ENCODE peak calls at places on chromosomes 5 and 9, in ten cellular contexts. One of them, this sample, is unnamed.
A peak's percentile ranks its signal among the peaks of the same experiment; 100 is the strongest.

GRCh38 chr5:29811914-29812679 is 1381.4 kb upstream of the CDH6 start:
- DNase-seq in NB4: peak; percentile 7
- DNase-seq in astrocyte: no peak
- DNase-seq in lung: no peak
- DNase-seq in epithelial cell of esophagus: no peak
- DNase-seq in heart right ventricle: no peak
- DNase-seq in pancreas: no peak
- DNase-seq in mammary epithelial cell: no peak
- DNase-seq in psoas muscle: no peak
- DNase-seq in HFF-Myc: no peak
- DNase-seq in this sample: no peak

GRCh38 chr5:79436821-79437220 is 77.1 kb downstream of the HOMER1 start:
- DNase-seq in NB4: no peak
- DNase-seq in astrocyte: peak; percentile 44
- DNase-seq in lung: no peak
- DNase-seq in epithelial cell of esophagus: peak; percentile 12
- DNase-seq in heart right ventricle: no peak
- DNase-seq in pancreas: no peak
- DNase-seq in mammary epithelial cell: peak; percentile 2
- DNase-seq in psoas muscle: no peak
- DNase-seq in HFF-Myc: no peak
- DNase-seq in this sample: no peak

GRCh38 chr9:129141066-129142041 is 30.1 kb downstream of the PTPA start:
- DNase-seq in NB4: peak; percentile 88
- DNase-seq in astrocyte: peak; percentile 96
- DNase-seq in lung: peak; percentile 52
- DNase-seq in epithelial cell of esophagus: peak; percentile 55
- DNase-seq in heart right ventricle: peak; percentile 94
- DNase-seq in pancreas: peak; percentile 47
- DNase-seq in mammary epithelial cell: peak; percentile 69
- DNase-seq in psoas muscle: peak; percentile 44
- DNase-seq in HFF-Myc: no peak
- DNase-seq in this sample: peak; percentile 60

GRCh38 chr5:10735569-10736255 is 25.3 kb downstream of the DAP start:
- DNase-seq in NB4: peak; percentile 61
- DNase-seq in astrocyte: no peak
- DNase-seq in lung: no peak
- DNase-seq in epithelial cell of esophagus: no peak
- DNase-seq in heart right ventricle: no peak
- DNase-seq in pancreas: no peak
- DNase-seq in mammary epithelial cell: no peak
- DNase-seq in psoas muscle: no peak
- DNase-seq in HFF-Myc: no peak
- DNase-seq in this sample: no peak

GRCh38 chr5:131423056-131423455 is 159.2 kb downstream of the CDC42SE2 start:
- DNase-seq in NB4: peak; percentile 44
- DNase-seq in astrocyte: peak; percentile 6
- DNase-seq in lung: no peak
- DNase-seq in epithelial cell of esophagus: no peak
- DNase-seq in heart right ventricle: no peak
- DNase-seq in pancreas: no peak
- DNase-seq in mammary epithelial cell: no peak
- DNase-seq in psoas muscle: no peak
- DNase-seq in HFF-Myc: no peak
- DNase-seq in this sample: no peak

GRCh38 chr9:69376651-69377050 is 51.6 kb downstream of the ENTREP1 start:
- DNase-seq in NB4: no peak
- DNase-seq in astrocyte: peak; percentile 94
- DNase-seq in lung: peak; percentile 79
- DNase-seq in epithelial cell of esophagus: peak; percentile 75
- DNase-seq in heart right ventricle: no peak
- DNase-seq in pancreas: no peak
- DNase-seq in mammary epithelial cell: peak; percentile 83
- DNase-seq in psoas muscle: no peak
- DNase-seq in HFF-Myc: peak; percentile 65
- DNase-seq in this sample: peak; percentile 71

GRCh38 chr5:72042097-72042496 is 65.2 kb upstream of the MAP1B start:
- DNase-seq in NB4: no peak
- DNase-seq in astrocyte: no peak
- DNase-seq in lung: no peak
- DNase-seq in epithelial cell of esophagus: no peak
- DNase-seq in heart right ventricle: no peak
- DNase-seq in pancreas: no peak
- DNase-seq in mammary epithelial cell: no peak
- DNase-seq in psoas muscle: no peak
- DNase-seq in HFF-Myc: no peak
- DNase-seq in this sample: no peak

GRCh38 chr9:105445203-105445881 is 2.5 kb upstream of the FSD1L start:
- DNase-seq in NB4: no peak
- DNase-seq in astrocyte: peak; percentile 45
- DNase-seq in lung: no peak
- DNase-seq in epithelial cell of esophagus: no peak
- DNase-seq in heart right ventricle: peak; percentile 24
- DNase-seq in pancreas: no peak
- DNase-seq in mammary epithelial cell: no peak
- DNase-seq in psoas muscle: peak; percentile 65
- DNase-seq in HFF-Myc: no peak
- DNase-seq in this sample: peak; percentile 62

GRCh38 chr5:56270058-56270457 is 36.9 kb upstream of the ANKRD55 start:
- DNase-seq in NB4: peak; percentile 45
- DNase-seq in astrocyte: no peak
- DNase-seq in lung: no peak
- DNase-seq in epithelial cell of esophagus: no peak
- DNase-seq in heart right ventricle: no peak
- DNase-seq in pancreas: no peak
- DNase-seq in mammary epithelial cell: peak; percentile 35
- DNase-seq in psoas muscle: no peak
- DNase-seq in HFF-Myc: no peak
- DNase-seq in this sample: no peak

GRCh38 chr5:127564002-127564769 is 46.7 kb downstream of the PRRC1 start:
- DNase-seq in NB4: peak; percentile 81
- DNase-seq in astrocyte: peak; percentile 30
- DNase-seq in lung: peak; percentile 39
- DNase-seq in epithelial cell of esophagus: peak; percentile 75
- DNase-seq in heart right ventricle: peak; percentile 47
- DNase-seq in pancreas: peak; percentile 21
- DNase-seq in mammary epithelial cell: peak; percentile 44
- DNase-seq in psoas muscle: no peak
- DNase-seq in HFF-Myc: peak; percentile 40
- DNase-seq in this sample: no peak

GRCh38 chr9:126788046-126788445 is 16.8 kb upstream of the ZBTB43 start:
- DNase-seq in NB4: no peak
- DNase-seq in astrocyte: no peak
- DNase-seq in lung: no peak
- DNase-seq in epithelial cell of esophagus: no peak
- DNase-seq in heart right ventricle: no peak
- DNase-seq in pancreas: no peak
- DNase-seq in mammary epithelial cell: no peak
- DNase-seq in psoas muscle: no peak
- DNase-seq in HFF-Myc: no peak
- DNase-seq in this sample: no peak

GRCh38 chr5:179140293-179140692 is 80.1 kb downstream of the ZNF354C start:
- DNase-seq in NB4: no peak
- DNase-seq in astrocyte: no peak
- DNase-seq in lung: no peak
- DNase-seq in epithelial cell of esophagus: no peak
- DNase-seq in heart right ventricle: no peak
- DNase-seq in pancreas: no peak
- DNase-seq in mammary epithelial cell: no peak
- DNase-seq in psoas muscle: no peak
- DNase-seq in HFF-Myc: no peak
- DNase-seq in this sample: no peak

GRCh38 chr5:179146277-179146676 is 86.1 kb downstream of the ZNF354C start:
- DNase-seq in NB4: no peak
- DNase-seq in astrocyte: no peak
- DNase-seq in lung: no peak
- DNase-seq in epithelial cell of esophagus: no peak
- DNase-seq in heart right ventricle: no peak
- DNase-seq in pancreas: no peak
- DNase-seq in mammary epithelial cell: no peak
- DNase-seq in psoas muscle: no peak
- DNase-seq in HFF-Myc: no peak
- DNase-seq in this sample: peak; percentile 9

GRCh38 chr5:179141867-179142266 is 81.7 kb downstream of the ZNF354C start:
- DNase-seq in NB4: no peak
- DNase-seq in astrocyte: no peak
- DNase-seq in lung: no peak
- DNase-seq in epithelial cell of esophagus: no peak
- DNase-seq in heart right ventricle: no peak
- DNase-seq in pancreas: no peak
- DNase-seq in mammary epithelial cell: no peak
- DNase-seq in psoas muscle: no peak
- DNase-seq in HFF-Myc: no peak
- DNase-seq in this sample: no peak

GRCh38 chr5:179142434-179143198 is 82.4 kb downstream of the ZNF354C start:
- DNase-seq in NB4: no peak
- DNase-seq in astrocyte: peak; percentile 73
- DNase-seq in lung: no peak
- DNase-seq in epithelial cell of esophagus: peak; percentile 8
- DNase-seq in heart right ventricle: no peak
- DNase-seq in pancreas: no peak
- DNase-seq in mammary epithelial cell: no peak
- DNase-seq in psoas muscle: no peak
- DNase-seq in HFF-Myc: peak; percentile 27
- DNase-seq in this sample: no peak

GRCh38 chr5:179143446-179143845 is 83.3 kb downstream of the ZNF354C start:
- DNase-seq in NB4: peak; percentile 35
- DNase-seq in astrocyte: peak; percentile 16
- DNase-seq in lung: no peak
- DNase-seq in epithelial cell of esophagus: no peak
- DNase-seq in heart right ventricle: no peak
- DNase-seq in pancreas: no peak
- DNase-seq in mammary epithelial cell: no peak
- DNase-seq in psoas muscle: no peak
- DNase-seq in HFF-Myc: no peak
- DNase-seq in this sample: no peak
- TF ChIP-seq CTCF in NB4: no peak
- TF ChIP-seq CTCF in astrocyte: no peak
- TF ChIP-seq CTCF in lung: no peak
- TF ChIP-seq CTCF in epithelial cell of esophagus: no peak
- TF ChIP-seq CTCF in heart right ventricle: no peak
- TF ChIP-seq CTCF in pancreas: no peak
- TF ChIP-seq CTCF in mammary epithelial cell: no peak
- TF ChIP-seq CTCF in psoas muscle: no peak
- TF ChIP-seq CTCF in HFF-Myc: peak; percentile 28
- TF ChIP-seq CTCF in this sample: peak; percentile 8

GRCh38 chr9:124062172-124062571 is 50.6 kb downstream of the LHX2 start:
- DNase-seq in NB4: peak; percentile 28
- DNase-seq in astrocyte: no peak
- DNase-seq in lung: no peak
- DNase-seq in epithelial cell of esophagus: no peak
- DNase-seq in heart right ventricle: no peak
- DNase-seq in pancreas: no peak
- DNase-seq in mammary epithelial cell: no peak
- DNase-seq in psoas muscle: no peak
- DNase-seq in HFF-Myc: no peak
- DNase-seq in this sample: no peak
- TF ChIP-seq CTCF in NB4: peak; percentile 50
- TF ChIP-seq CTCF in astrocyte: no peak
- TF ChIP-seq CTCF in lung: no peak
- TF ChIP-seq CTCF in epithelial cell of esophagus: no peak
- TF ChIP-seq CTCF in heart right ventricle: no peak
- TF ChIP-seq CTCF in pancreas: no peak
- TF ChIP-seq CTCF in mammary epithelial cell: peak; percentile 20
- TF ChIP-seq CTCF in psoas muscle: no peak
- TF ChIP-seq CTCF in HFF-Myc: peak; percentile 53
- TF ChIP-seq CTCF in this sample: no peak

GRCh38 chr9:134638503-134639090 is 3.0 kb upstream of the COL5A1 start:
- DNase-seq in NB4: no peak
- DNase-seq in astrocyte: no peak
- DNase-seq in lung: no peak
- DNase-seq in epithelial cell of esophagus: no peak
- DNase-seq in heart right ventricle: no peak
- DNase-seq in pancreas: no peak
- DNase-seq in mammary epithelial cell: no peak
- DNase-seq in psoas muscle: peak; percentile 4
- DNase-seq in HFF-Myc: no peak
- DNase-seq in this sample: no peak

GRCh38 chr9:134635431-134636141 is 6.0 kb upstream of the COL5A1 start:
- DNase-seq in NB4: no peak
- DNase-seq in astrocyte: no peak
- DNase-seq in lung: no peak
- DNase-seq in epithelial cell of esophagus: no peak
- DNase-seq in heart right ventricle: no peak
- DNase-seq in pancreas: no peak
- DNase-seq in mammary epithelial cell: no peak
- DNase-seq in psoas muscle: no peak
- DNase-seq in HFF-Myc: no peak
- DNase-seq in this sample: peak; percentile 23

GRCh38 chr9:134636142-134636507 is 5.5 kb upstream of the COL5A1 start:
- DNase-seq in NB4: no peak
- DNase-seq in astrocyte: no peak
- DNase-seq in lung: no peak
- DNase-seq in epithelial cell of esophagus: no peak
- DNase-seq in heart right ventricle: no peak
- DNase-seq in pancreas: no peak
- DNase-seq in mammary epithelial cell: no peak
- DNase-seq in psoas muscle: no peak
- DNase-seq in HFF-Myc: no peak
- DNase-seq in this sample: peak; percentile 10

GRCh38 chr9:134637696-134638502 is 3.7 kb upstream of the COL5A1 start:
- DNase-seq in NB4: no peak
- DNase-seq in astrocyte: no peak
- DNase-seq in lung: no peak
- DNase-seq in epithelial cell of esophagus: no peak
- DNase-seq in heart right ventricle: no peak
- DNase-seq in pancreas: no peak
- DNase-seq in mammary epithelial cell: no peak
- DNase-seq in psoas muscle: no peak
- DNase-seq in HFF-Myc: no peak
- DNase-seq in this sample: no peak

GRCh38 chr9:134637241-134637640 is 4.4 kb upstream of the COL5A1 start:
- DNase-seq in NB4: no peak
- DNase-seq in astrocyte: peak; percentile 52
- DNase-seq in lung: no peak
- DNase-seq in epithelial cell of esophagus: no peak
- DNase-seq in heart right ventricle: no peak
- DNase-seq in pancreas: no peak
- DNase-seq in mammary epithelial cell: no peak
- DNase-seq in psoas muscle: no peak
- DNase-seq in HFF-Myc: no peak
- DNase-seq in this sample: peak; percentile 6
- TF ChIP-seq CTCF in NB4: no peak
- TF ChIP-seq CTCF in astrocyte: no peak
- TF ChIP-seq CTCF in lung: no peak
- TF ChIP-seq CTCF in epithelial cell of esophagus: no peak
- TF ChIP-seq CTCF in heart right ventricle: no peak
- TF ChIP-seq CTCF in pancreas: no peak
- TF ChIP-seq CTCF in mammary epithelial cell: no peak
- TF ChIP-seq CTCF in psoas muscle: no peak
- TF ChIP-seq CTCF in HFF-Myc: no peak
- TF ChIP-seq CTCF in this sample: no peak

DNA sequence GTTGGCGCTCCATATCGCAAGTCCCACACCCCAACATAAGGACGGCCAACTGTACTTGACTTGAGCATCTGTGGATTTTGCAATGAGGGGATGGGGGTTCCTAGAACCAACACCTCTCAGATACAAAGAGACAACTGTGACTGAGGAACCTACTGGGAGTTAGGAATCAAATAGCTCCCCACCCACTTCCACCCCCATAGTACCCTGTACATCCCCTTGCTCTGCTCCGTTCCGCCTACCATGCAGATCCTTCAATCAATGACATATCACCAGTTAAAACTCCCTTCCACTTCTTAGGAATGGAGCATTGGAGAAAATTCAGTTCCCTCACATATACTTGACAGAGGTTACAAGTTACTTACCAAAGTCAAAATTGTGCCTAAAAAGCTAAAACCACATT is 140.9 kb downstream of the MLLT3 start:
- DNase-seq in NB4: no peak
- DNase-seq in astrocyte: no peak
- DNase-seq in lung: no peak
- DNase-seq in epithelial cell of esophagus: no peak
- DNase-seq in heart right ventricle: no peak
- DNase-seq in pancreas: no peak
- DNase-seq in mammary epithelial cell: no peak
- DNase-seq in psoas muscle: no peak
- DNase-seq in HFF-Myc: no peak
- DNase-seq in this sample: no peak
- TF ChIP-seq CTCF in NB4: no peak
- TF ChIP-seq CTCF in astrocyte: no peak
- TF ChIP-seq CTCF in lung: no peak
- TF ChIP-seq CTCF in epithelial cell of esophagus: no peak
- TF ChIP-seq CTCF in heart right ventricle: no peak
- TF ChIP-seq CTCF in pancreas: no peak
- TF ChIP-seq CTCF in mammary epithelial cell: no peak
- TF ChIP-seq CTCF in psoas muscle: no peak
- TF ChIP-seq CTCF in HFF-Myc: no peak
- TF ChIP-seq CTCF in this sample: no peak

This sample was measured in heart left ventricle.